ENCODE peak calls at places on chromosomes 2 and 18, in four cellular contexts. Q is neural crest cell, S is dorsolateral prefrontal cortex, E is T follicular helper cell. U is an unnamed sample.

GRCh38 chr2:18520605-18521031 is 39.8 kb downstream of the RDH14 start:
- DNase-seq in Q (peak; percentile 84), S (peak; percentile 90), E (peak; percentile 64), U (peak; percentile 80)

GRCh38 chr18:49985246-49985645 is 171.9 kb upstream of the ACAA2 start:
- DNase-seq in Q (no peak), S (no peak), E (no peak), U (no peak)

GRCh38 chr2:219469186-219469724 is 29.4 kb upstream of the GMPPA start:
- DNase-seq in E (no peak), Q (no peak), S (no peak), U (peak; percentile 40)

GRCh38 chr18:70333316-70333715 is 44.5 kb downstream of the SOCS6 start:
- DNase-seq in E (no peak), Q (no peak), S (no peak), U (no peak)

GRCh38 chr2:14702258-14702657 is 69.7 kb downstream of the LRATD1 start:
- DNase-seq in S (no peak), E (no peak), Q (no peak), U (no peak)

GRCh38 chr2:119106301-119106897 is 52.2 kb downstream of the C1QL2 start:
- DNase-seq in S (no peak), E (no peak), Q (peak; percentile 79), U (peak; percentile 19)

GRCh38 chr2:26613241-26614204 is 27.6 kb downstream of the CIB4 start:
- DNase-seq in E (no peak), S (no peak), Q (no peak), U (no peak)

GRCh38 chr2:28638102-28638501 is 113.5 kb upstream of the PPP1CB start:
- DNase-seq in S (no peak), Q (no peak), E (no peak), U (no peak)

GRCh38 chr2:238585836-238586821 is 159.4 kb downstream of the ASB1 start:
- DNase-seq in E (no peak), Q (peak; percentile 25), S (peak; percentile 35), U (no peak)

GRCh38 chr2:108536133-108536780 is 2.0 kb downstream of the LIMS1 start:
- DNase-seq in S (no peak), Q (no peak), E (no peak), U (peak; percentile 33)

GRCh38 chr2:12057436-12058166 is 311.2 kb downstream of the LPIN1 start:
- DNase-seq in Q (no peak), S (no peak), E (no peak), U (no peak)

GRCh38 chr2:238499731-238500570 is 73.2 kb downstream of the ASB1 start:
- DNase-seq in S (no peak), Q (no peak), E (no peak), U (no peak)

GRCh38 chr18:31931163-31931885 is 11.6 kb downstream of the TRAPPC8 start:
- DNase-seq in Q (no peak), E (no peak), S (no peak), U (no peak)

GRCh38 chr18:23712445-23712844 is 23.2 kb downstream of the LAMA3 start:
- DNase-seq in Q (no peak), E (no peak), S (no peak), U (no peak)

GRCh38 chr2:230762317-230762896 is 49.8 kb downstream of the CAB39 start:
- DNase-seq in Q (peak; percentile 16), E (peak; percentile 7), S (no peak), U (peak; percentile 53)

GRCh38 chr2:239773377-239774141 is 251.6 kb downstream of the NDUFA10 start:
- DNase-seq in Q (no peak), E (no peak), S (peak; percentile 2), U (no peak)

GRCh38 chr2:43018179-43019024 is 208.0 kb downstream of the ZFP36L2 start:
- DNase-seq in S (peak; percentile 41), E (no peak), Q (no peak), U (peak; percentile 47)

GRCh38 chr2:171475979-171476378 is 42.0 kb downstream of the DCAF17 start:
- DNase-seq in S (no peak), Q (no peak), E (no peak), U (no peak)

GRCh38 chr2:237701033-237701858 is 73.9 kb downstream of the LRRFIP1 start:
- DNase-seq in E (no peak), Q (no peak), S (no peak), U (no peak)